ENCODE peak calls at places on chromosomes 5 and 9, in seven cellular contexts. One of them, this sample, is unnamed.

GRCh38 chr9:93944011-93944410 is 11.1 kb downstream of the BARX1 start:
- DNase-seq in stomach: no peak
- DNase-seq in natural killer cell: no peak
- DNase-seq in fibroblast of lung: no peak
- DNase-seq in AG10803: no peak
- DNase-seq in prostate gland: no peak
- DNase-seq in GM13977: no peak
- DNase-seq in this sample: no peak

GRCh38 chr5:177335043-177335700 is 16.3 kb downstream of the LMAN2 start:
- DNase-seq in stomach: no peak
- DNase-seq in natural killer cell: no peak
- DNase-seq in fibroblast of lung: no peak
- DNase-seq in AG10803: no peak
- DNase-seq in prostate gland: no peak
- DNase-seq in GM13977: no peak
- DNase-seq in this sample: no peak

GRCh38 chr9:76045217-76045616 is 154.7 kb downstream of the PCSK5 start:
- DNase-seq in stomach: no peak
- DNase-seq in natural killer cell: no peak
- DNase-seq in fibroblast of lung: peak; percentile 4
- DNase-seq in AG10803: peak; percentile 16
- DNase-seq in prostate gland: no peak
- DNase-seq in GM13977: no peak
- DNase-seq in this sample: no peak

GRCh38 chr5:53934126-53934856 is 373.9 kb downstream of the NDUFS4 start:
- DNase-seq in stomach: no peak
- DNase-seq in natural killer cell: no peak
- DNase-seq in fibroblast of lung: peak; percentile 67
- DNase-seq in AG10803: peak; percentile 61
- DNase-seq in prostate gland: no peak
- DNase-seq in GM13977: no peak
- DNase-seq in this sample: no peak

GRCh38 chr5:98774192-98775046 is 956 bp downstream of the RGMB start:
- DNase-seq in stomach: peak; percentile 72
- DNase-seq in natural killer cell: peak; percentile 29
- DNase-seq in fibroblast of lung: peak; percentile 75
- DNase-seq in AG10803: peak; percentile 52
- DNase-seq in prostate gland: peak; percentile 80
- DNase-seq in GM13977: peak; percentile 69
- DNase-seq in this sample: no peak

GRCh38 chr5:176994460-176995121 is 12.0 kb downstream of the UIMC1 start:
- DNase-seq in stomach: peak; percentile 45
- DNase-seq in natural killer cell: no peak
- DNase-seq in fibroblast of lung: peak; percentile 88
- DNase-seq in AG10803: peak; percentile 57
- DNase-seq in prostate gland: no peak
- DNase-seq in GM13977: no peak
- DNase-seq in this sample: peak; percentile 32

GRCh38 chr5:148970228-148970627 is 92.6 kb downstream of the SH3TC2 start:
- DNase-seq in stomach: peak; percentile 67
- DNase-seq in natural killer cell: no peak
- DNase-seq in fibroblast of lung: no peak
- DNase-seq in AG10803: peak; percentile 33
- DNase-seq in prostate gland: peak; percentile 90
- DNase-seq in GM13977: no peak
- DNase-seq in this sample: no peak

GRCh38 chr5:102600964-102601363 is 102.2 kb upstream of the SLCO6A1 start:
- DNase-seq in stomach: no peak
- DNase-seq in natural killer cell: no peak
- DNase-seq in fibroblast of lung: peak; percentile 43
- DNase-seq in AG10803: peak; percentile 20
- DNase-seq in prostate gland: no peak
- DNase-seq in GM13977: no peak
- DNase-seq in this sample: no peak

GRCh38 chr9:93112116-93112863 is 16.3 kb downstream of the CARD19 start:
- DNase-seq in stomach: no peak
- DNase-seq in natural killer cell: peak; percentile 15
- DNase-seq in fibroblast of lung: no peak
- DNase-seq in AG10803: no peak
- DNase-seq in prostate gland: no peak
- DNase-seq in GM13977: no peak
- DNase-seq in this sample: no peak

GRCh38 chr5:176133289-176133870 is 104.8 kb upstream of the SIMC1 start:
- DNase-seq in stomach: peak; percentile 40
- DNase-seq in natural killer cell: no peak
- DNase-seq in fibroblast of lung: no peak
- DNase-seq in AG10803: no peak
- DNase-seq in prostate gland: no peak
- DNase-seq in GM13977: no peak
- DNase-seq in this sample: no peak

GRCh38 chr9:124941689-124942561 is 1.0 kb upstream of the GOLGA1 start:
- DNase-seq in stomach: peak; percentile 64
- DNase-seq in natural killer cell: peak; percentile 57
- DNase-seq in fibroblast of lung: peak; percentile 63
- DNase-seq in AG10803: peak; percentile 51
- DNase-seq in prostate gland: peak; percentile 41
- DNase-seq in GM13977: peak; percentile 46
- DNase-seq in this sample: peak; percentile 47

GRCh38 chr5:10283927-10284635 is 23.6 kb downstream of the CMBL start:
- DNase-seq in stomach: peak; percentile 90
- DNase-seq in natural killer cell: peak; percentile 71
- DNase-seq in fibroblast of lung: peak; percentile 54
- DNase-seq in AG10803: peak; percentile 65
- DNase-seq in prostate gland: peak; percentile 77
- DNase-seq in GM13977: peak; percentile 85
- DNase-seq in this sample: peak; percentile 73

GRCh38 chr5:100803391-100803790 is 99.7 kb downstream of the ST8SIA4 start:
- DNase-seq in stomach: no peak
- DNase-seq in natural killer cell: no peak
- DNase-seq in fibroblast of lung: peak; percentile 50
- DNase-seq in AG10803: peak; percentile 1
- DNase-seq in prostate gland: no peak
- DNase-seq in GM13977: no peak
- DNase-seq in this sample: no peak

GRCh38 chr5:75282581-75282980 is 45.9 kb upstream of the ANKRD31 start:
- DNase-seq in stomach: no peak
- DNase-seq in natural killer cell: no peak
- DNase-seq in fibroblast of lung: no peak
- DNase-seq in AG10803: no peak
- DNase-seq in prostate gland: no peak
- DNase-seq in GM13977: no peak
- DNase-seq in this sample: no peak

GRCh38 chr9:117412841-117413240 is 2.0 kb downstream of the ASTN2 start:
- DNase-seq in stomach: no peak
- DNase-seq in natural killer cell: no peak
- DNase-seq in fibroblast of lung: no peak
- DNase-seq in AG10803: no peak
- DNase-seq in prostate gland: peak; percentile 14
- DNase-seq in GM13977: peak; percentile 23
- DNase-seq in this sample: no peak

GRCh38 chr9:117412006-117412715 is 2.7 kb downstream of the ASTN2 start:
- DNase-seq in stomach: no peak
- DNase-seq in natural killer cell: no peak
- DNase-seq in fibroblast of lung: no peak
- DNase-seq in AG10803: no peak
- DNase-seq in prostate gland: peak; percentile 38
- DNase-seq in GM13977: peak; percentile 23
- DNase-seq in this sample: no peak

GRCh38 chr9:117414906-117415583 is at the start of gene ASTN2:
- DNase-seq in stomach: no peak
- DNase-seq in natural killer cell: no peak
- DNase-seq in fibroblast of lung: peak; percentile 4
- DNase-seq in AG10803: peak; percentile 2
- DNase-seq in prostate gland: peak; percentile 61
- DNase-seq in GM13977: peak; percentile 30
- DNase-seq in this sample: no peak

GRCh38 chr9:117414220-117414905 is 494 bp downstream of the ASTN2 start:
- DNase-seq in stomach: peak; percentile 37
- DNase-seq in natural killer cell: no peak
- DNase-seq in fibroblast of lung: peak; percentile 16
- DNase-seq in AG10803: peak; percentile 14
- DNase-seq in prostate gland: peak; percentile 21
- DNase-seq in GM13977: peak; percentile 56
- DNase-seq in this sample: no peak

GRCh38 chr9:117413346-117414219 is 1.3 kb downstream of the ASTN2 start:
- DNase-seq in stomach: no peak
- DNase-seq in natural killer cell: no peak
- DNase-seq in fibroblast of lung: no peak
- DNase-seq in AG10803: no peak
- DNase-seq in prostate gland: peak; percentile 39
- DNase-seq in GM13977: peak; percentile 28
- DNase-seq in this sample: no peak
- TF ChIP-seq CTCF in stomach: no peak
- TF ChIP-seq CTCF in natural killer cell: no peak
- TF ChIP-seq CTCF in fibroblast of lung: no peak
- TF ChIP-seq CTCF in AG10803: no peak
- TF ChIP-seq CTCF in prostate gland: no peak
- TF ChIP-seq CTCF in GM13977: no peak
- TF ChIP-seq CTCF in this sample: no peak

GRCh38 chr5:38466444-38467189 is 89.8 kb downstream of the LIFR start:
- DNase-seq in stomach: peak; percentile 34
- DNase-seq in natural killer cell: no peak
- DNase-seq in fibroblast of lung: no peak
- DNase-seq in AG10803: peak; percentile 60
- DNase-seq in prostate gland: no peak
- DNase-seq in GM13977: no peak
- DNase-seq in this sample: no peak
- TF ChIP-seq CTCF in stomach: no peak
- TF ChIP-seq CTCF in natural killer cell: no peak
- TF ChIP-seq CTCF in fibroblast of lung: no peak
- TF ChIP-seq CTCF in AG10803: no peak
- TF ChIP-seq CTCF in prostate gland: no peak
- TF ChIP-seq CTCF in GM13977: no peak
- TF ChIP-seq CTCF in this sample: no peak

GRCh38 chr9:81108821-81109220 is 580.5 kb downstream of the TLE1 start:
- DNase-seq in stomach: no peak
- DNase-seq in natural killer cell: no peak
- DNase-seq in fibroblast of lung: no peak
- DNase-seq in AG10803: no peak
- DNase-seq in prostate gland: no peak
- DNase-seq in GM13977: no peak
- DNase-seq in this sample: no peak

GRCh38 chr9:81108391-81108790 is 581.0 kb downstream of the TLE1 start:
- DNase-seq in stomach: no peak
- DNase-seq in natural killer cell: no peak
- DNase-seq in fibroblast of lung: peak; percentile 40
- DNase-seq in AG10803: no peak
- DNase-seq in prostate gland: no peak
- DNase-seq in GM13977: no peak
- DNase-seq in this sample: no peak

DNA sequence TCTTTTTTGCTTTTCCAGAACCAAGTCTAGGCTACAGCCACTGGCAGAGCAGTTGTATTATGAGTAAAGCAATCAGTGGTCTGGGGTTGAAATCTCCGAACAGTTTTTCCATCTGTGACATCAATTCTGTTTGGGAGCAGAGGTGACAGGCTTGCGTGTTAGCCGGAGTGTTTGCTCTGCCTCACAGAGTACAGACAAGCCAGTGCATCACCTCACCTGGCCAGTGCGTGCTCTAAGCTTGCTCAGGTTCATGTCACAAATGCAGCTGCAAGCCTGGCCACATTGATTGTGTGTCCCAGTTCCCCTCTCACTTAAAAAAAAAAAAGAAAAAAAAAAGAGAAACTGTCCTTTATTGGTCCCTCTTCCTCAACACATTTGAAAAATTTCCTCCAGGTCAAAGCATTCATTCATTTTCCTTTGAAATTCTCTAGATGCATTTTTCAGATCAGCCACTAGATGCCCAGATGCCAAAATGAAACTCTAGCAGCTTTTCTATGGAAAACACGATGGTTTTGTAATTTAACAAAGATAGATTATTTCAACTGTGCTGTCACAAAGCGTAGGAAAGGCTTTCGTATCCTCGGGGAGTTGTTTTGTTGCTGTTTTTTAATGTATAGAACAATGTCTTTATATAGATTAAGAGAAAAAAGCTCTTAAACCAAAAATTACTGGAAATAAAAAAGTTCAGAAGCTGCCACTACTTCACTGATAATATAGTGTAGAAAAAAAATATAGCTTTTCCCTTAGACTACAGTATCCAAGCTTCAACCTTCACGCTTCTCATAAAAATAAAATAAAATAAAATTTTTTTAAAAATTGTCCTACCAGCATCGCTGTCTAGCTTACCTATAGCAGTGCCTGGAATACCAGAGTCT is 585.5 kb downstream of the TLE1 start:
- DNase-seq in stomach: no peak
- DNase-seq in natural killer cell: no peak
- DNase-seq in fibroblast of lung: no peak
- DNase-seq in AG10803: no peak
- DNase-seq in prostate gland: no peak
- DNase-seq in GM13977: no peak
- DNase-seq in this sample: no peak
- TF ChIP-seq CTCF in stomach: no peak
- TF ChIP-seq CTCF in natural killer cell: no peak
- TF ChIP-seq CTCF in fibroblast of lung: peak; percentile 58
- TF ChIP-seq CTCF in AG10803: peak; percentile 49
- TF ChIP-seq CTCF in prostate gland: no peak
- TF ChIP-seq CTCF in GM13977: no peak
- TF ChIP-seq CTCF in this sample: no peak

GRCh38 chr5:72107874-72108199 is 562 bp downstream of the MAP1B start:
- DNase-seq in stomach: no peak
- DNase-seq in natural killer cell: no peak
- DNase-seq in fibroblast of lung: peak; percentile 49
- DNase-seq in AG10803: no peak
- DNase-seq in prostate gland: no peak
- DNase-seq in GM13977: no peak
- DNase-seq in this sample: no peak

GRCh38 chr5:72108200-72109050 is 1.1 kb downstream of the MAP1B start:
- DNase-seq in stomach: no peak
- DNase-seq in natural killer cell: no peak
- DNase-seq in fibroblast of lung: peak; percentile 73
- DNase-seq in AG10803: peak; percentile 60
- DNase-seq in prostate gland: peak; percentile 27
- DNase-seq in GM13977: peak; percentile 62
- DNase-seq in this sample: no peak

GRCh38 chr5:72110401-72111013 is 3.2 kb downstream of the MAP1B start:
- DNase-seq in stomach: no peak
- DNase-seq in natural killer cell: no peak
- DNase-seq in fibroblast of lung: peak; percentile 56
- DNase-seq in AG10803: peak; percentile 28
- DNase-seq in prostate gland: no peak
- DNase-seq in GM13977: no peak
- DNase-seq in this sample: no peak

GRCh38 chr5:72109051-72109411 is 1.8 kb downstream of the MAP1B start:
- DNase-seq in stomach: no peak
- DNase-seq in natural killer cell: no peak
- DNase-seq in fibroblast of lung: no peak
- DNase-seq in AG10803: no peak
- DNase-seq in prostate gland: no peak
- DNase-seq in GM13977: no peak
- DNase-seq in this sample: no peak

DNA sequence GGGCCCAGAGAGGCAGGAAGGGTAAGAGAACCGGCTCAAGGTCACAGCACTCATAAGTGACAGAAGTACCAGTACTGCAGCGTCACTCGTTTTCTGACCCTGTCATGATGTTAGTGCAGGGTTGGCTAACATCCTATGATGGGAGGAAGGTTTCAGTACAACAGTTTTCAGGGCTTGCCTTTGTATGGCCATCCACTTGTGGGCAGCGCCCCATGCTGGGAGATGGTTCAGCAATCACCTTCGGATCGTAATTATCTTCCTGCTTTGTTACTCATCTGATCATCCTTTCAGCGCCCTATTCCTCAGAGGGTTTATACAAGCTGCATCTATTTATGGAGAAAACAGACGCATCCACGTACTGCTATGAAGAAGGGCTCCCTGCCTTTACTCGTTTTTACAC is 2.4 kb downstream of the MAP1B start:
- DNase-seq in stomach: no peak
- DNase-seq in natural killer cell: no peak
- DNase-seq in fibroblast of lung: peak; percentile 58
- DNase-seq in AG10803: no peak
- DNase-seq in prostate gland: no peak
- DNase-seq in GM13977: no peak
- DNase-seq in this sample: no peak
- TF ChIP-seq CTCF in stomach: no peak
- TF ChIP-seq CTCF in natural killer cell: no peak
- TF ChIP-seq CTCF in fibroblast of lung: peak; percentile 7
- TF ChIP-seq CTCF in AG10803: peak; percentile 30
- TF ChIP-seq CTCF in prostate gland: no peak
- TF ChIP-seq CTCF in GM13977: no peak
- TF ChIP-seq CTCF in this sample: no peak

This sample was measured in activated B cell treated with CpG ODN at 0.5 μM for 24 hours.